ENCODE peak calls at places on chromosomes 6 and 20, in nine cellular contexts. S is mucosa of descending colon; I is activated CD8-positive, alpha-beta T cell treated with anti-CD3 and anti-CD28 coated beads for 36 hours; M is neural crest cell; P is psoas muscle; Y is bronchial epithelial cell; R is astrocyte; D is activated B cell treated with CpG ODN at 0.5 μM for 24 hours; Z is sigmoid colon. V is an unnamed sample.

GRCh38 chr6:153092082-153093013 is 38.7 kb downstream of the RGS17 start:
- DNase-seq in D (no peak), I (no peak), Z (no peak), M (no peak), P (no peak), R (peak; percentile 84), Y (peak; percentile 93), S (no peak), V (peak; percentile 56)

GRCh38 chr6:8392569-8392968 is 42.8 kb downstream of the SLC35B3 start:
- DNase-seq in R (no peak), S (peak; percentile 37), M (no peak), D (no peak), P (no peak), Z (no peak), Y (no peak), I (no peak), V (no peak)

GRCh38 chr6:136470044-136470443 is 80.2 kb downstream of the MAP7 start:
- DNase-seq in M (no peak), Y (peak; percentile 17), D (no peak), Z (no peak), R (no peak), I (no peak), S (no peak), P (no peak), V (no peak)

GRCh38 chr6:142925575-142926110 is 19.3 kb downstream of the HIVEP2 start:
- DNase-seq in I (peak; percentile 55), D (no peak), P (no peak), S (no peak), M (no peak), Z (no peak), R (peak; percentile 86), Y (peak; percentile 29), V (no peak)

GRCh38 chr6:123810214-123810613 is 6.5 kb downstream of the NKAIN2 start:
- DNase-seq in R (no peak), Z (no peak), M (no peak), P (no peak), S (no peak), I (no peak), Y (peak; percentile 82), D (no peak), V (no peak)

GRCh38 chr6:158170656-158171081 is 2.5 kb downstream of the GTF2H5 start:
- DNase-seq in I (no peak), M (no peak), S (no peak), D (no peak), Z (no peak), P (no peak), Y (peak; percentile 53), R (peak; percentile 95), V (peak; percentile 77)

GRCh38 chr6:144797881-144798589 is 512.9 kb downstream of the UTRN start:
- DNase-seq in S (no peak), I (no peak), R (peak; percentile 77), Y (peak; percentile 80), D (no peak), Z (no peak), M (no peak), P (no peak), V (peak; percentile 78)

GRCh38 chr6:82573200-82573972 is 209.8 kb downstream of the TPBG start:
- DNase-seq in P (no peak), S (no peak), R (no peak), Y (no peak), M (no peak), Z (no peak), I (no peak), D (no peak), V (no peak)

GRCh38 chr20:3898639-3899038 is 9.5 kb downstream of the PANK2 start:
- DNase-seq in Z (no peak), P (no peak), D (no peak), R (no peak), I (no peak), Y (no peak), M (no peak), S (no peak), V (no peak)

GRCh38 chr20:48404598-48404997 is 423.2 kb downstream of the PREX1 start:
- DNase-seq in M (no peak), Y (no peak), I (peak; percentile 14), R (no peak), S (no peak), D (no peak), P (no peak), Z (no peak), V (no peak)

GRCh38 chr6:55777461-55777860 is 97.9 kb downstream of the BMP5 start:
- DNase-seq in Y (peak; percentile 58), D (no peak), S (no peak), P (no peak), M (no peak), Z (no peak), R (no peak), I (no peak), V (no peak)

GRCh38 chr6:34447915-34448314 is 18.0 kb upstream of the PACSIN1 start:
- DNase-seq in P (no peak), I (peak; percentile 8), Y (no peak), D (no peak), Z (no peak), S (peak; percentile 38), M (no peak), R (no peak), V (no peak)

GRCh38 chr20:38433304-38433972 is 1.7 kb downstream of the SNHG17 start:
- DNase-seq in D (no peak), P (no peak), S (no peak), Y (no peak), M (no peak), R (no peak), I (no peak), Z (no peak), V (no peak)

DNA sequence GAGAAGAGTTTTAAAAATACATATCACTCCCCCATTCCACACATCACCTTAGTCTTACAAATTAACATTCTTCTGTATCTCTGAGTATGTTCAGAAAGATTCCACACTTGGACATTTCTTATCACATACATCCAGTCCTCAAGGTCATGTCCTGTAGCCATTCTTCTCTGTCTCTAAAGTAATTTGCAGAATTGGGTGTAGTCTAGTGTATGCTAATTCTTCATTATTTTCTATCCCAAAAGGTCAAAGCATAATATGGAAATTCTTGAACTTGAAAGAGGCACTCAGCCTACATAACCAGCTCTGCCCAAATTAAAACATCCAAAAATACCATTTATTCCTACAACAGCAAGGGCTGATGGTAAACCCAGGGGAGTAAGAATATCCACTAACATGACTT is 286.0 kb downstream of the HAO1 start:
- DNase-seq in S (no peak), P (no peak), I (no peak), D (no peak), Y (no peak), R (no peak), Z (no peak), M (no peak), V (no peak)
- TF ChIP-seq CTCF in S (no peak), P (no peak), I (no peak), D (no peak), Y (no peak), R (no peak), Z (no peak), M (no peak), V (no peak)

DNA sequence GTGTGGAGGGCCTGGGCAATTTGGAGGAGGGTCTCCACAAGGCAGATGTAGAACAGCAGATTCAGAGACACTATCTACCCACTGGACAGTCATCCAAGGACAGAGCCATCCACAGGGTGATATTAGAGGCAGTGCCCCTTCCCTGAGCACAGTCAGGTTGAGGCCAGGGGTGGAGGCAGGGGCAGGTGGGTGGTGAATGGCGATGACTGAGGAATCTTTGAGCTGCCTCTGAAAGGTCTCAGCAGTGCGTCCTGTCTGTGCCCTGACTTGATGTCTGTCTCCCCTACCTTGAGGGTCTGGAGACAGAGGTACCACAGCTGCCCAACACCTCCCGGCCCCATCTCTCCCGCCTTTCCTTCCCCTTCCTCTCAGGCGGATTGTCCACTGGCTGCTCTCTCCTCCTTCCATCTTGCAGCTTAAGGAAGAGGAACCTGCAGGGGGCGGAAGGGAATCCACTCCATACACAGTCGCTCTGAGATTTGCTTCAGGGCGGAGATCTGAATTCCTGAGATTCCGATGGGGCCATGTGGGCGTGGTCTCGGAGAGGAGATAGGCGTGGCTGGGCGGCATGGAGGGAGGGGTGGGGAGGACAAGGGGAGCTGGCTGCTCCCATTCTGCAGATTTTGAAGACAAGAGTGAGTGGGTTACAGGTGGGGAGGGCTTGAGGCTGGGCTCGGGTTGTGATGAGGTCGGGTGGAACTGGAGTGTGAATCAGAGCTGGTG is 1.7 kb downstream of the MUCL3 start:
- DNase-seq in I (peak; percentile 15), R (peak; percentile 63), S (peak; percentile 75), D (no peak), P (peak; percentile 80), Y (peak; percentile 82), M (peak; percentile 70), Z (peak; percentile 71), V (peak; percentile 80)
- TF ChIP-seq CTCF in I (no peak), R (peak; percentile 46), S (no peak), D (no peak), P (peak; percentile 31), Y (peak; percentile 72), M (peak; percentile 67), Z (no peak), V (peak; percentile 78)

GRCh38 chr6:16793828-16794412 is 32.7 kb upstream of the ATXN1 start:
- DNase-seq in I (no peak), D (no peak), P (no peak), Z (no peak), R (no peak), M (no peak), S (no peak), Y (no peak), V (no peak)
- TF ChIP-seq CTCF in I (no peak), D (no peak), P (no peak), Z (no peak), R (no peak), M (peak; percentile 34), S (no peak), Y (no peak), V (peak; percentile 60)

GRCh38 chr20:56995157-56995556 is 271.3 kb downstream of the BMP7 start:
- DNase-seq in I (no peak), S (no peak), M (no peak), Y (no peak), P (no peak), D (no peak), Z (no peak), R (no peak), V (no peak)

GRCh38 chr20:56994006-56994405 is 272.4 kb downstream of the BMP7 start:
- DNase-seq in R (no peak), D (no peak), I (no peak), Z (no peak), Y (no peak), M (no peak), S (no peak), P (no peak), V (no peak)

GRCh38 chr20:56996533-56996932 is 269.9 kb downstream of the BMP7 start:
- DNase-seq in I (no peak), P (no peak), D (no peak), R (no peak), M (no peak), S (no peak), Y (no peak), Z (no peak), V (no peak)

GRCh38 chr20:56993020-56993419 is 273.4 kb downstream of the BMP7 start:
- DNase-seq in R (no peak), P (no peak), S (no peak), Z (no peak), M (no peak), D (no peak), I (no peak), Y (no peak), V (no peak)

DNA sequence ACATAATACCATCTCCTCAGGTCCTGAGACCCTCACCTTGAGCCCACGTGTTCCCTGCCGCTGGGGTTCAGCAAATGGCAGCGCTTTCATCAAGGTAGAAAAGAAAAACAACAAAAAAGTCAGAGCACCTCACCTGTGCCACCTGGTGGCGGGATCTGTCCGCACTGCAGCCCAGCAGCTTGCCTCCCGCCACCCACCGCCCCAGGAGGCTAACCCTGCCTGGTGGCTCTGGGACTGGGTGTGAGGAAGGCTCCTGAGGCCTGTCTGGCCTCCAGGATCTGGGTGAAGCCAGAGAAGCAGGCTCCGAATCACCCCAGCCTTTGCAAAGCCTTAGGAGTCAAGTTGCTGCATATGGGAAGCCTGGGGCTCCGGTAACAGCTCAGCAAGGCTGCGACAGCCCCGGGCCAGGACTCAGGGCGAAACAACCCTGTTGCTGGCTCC is 270.8 kb downstream of the BMP7 start:
- DNase-seq in Y (no peak), D (no peak), S (no peak), M (peak; percentile 47), R (no peak), P (no peak), I (peak; percentile 40), Z (no peak), V (no peak)
- TF ChIP-seq CTCF in Y (peak; percentile 67), D (no peak), S (no peak), M (peak; percentile 73), R (peak; percentile 44), P (peak; percentile 10), I (peak; percentile 56), Z (no peak), V (peak; percentile 78)